ENCODE peak calls at places on chromosomes 7 and 10, in nine cellular contexts. F, R, V, O, Y, B, I, W and G are unnamed samples. For H3K36me3 and H3K4me1, the result is how much of the 10 kb centered on the place peaks cover.

GRCh38 chr10:18606051-18606730 is 45.2 kb downstream of the NSUN6 start:
- DNase-seq in B (no peak), I (no peak), F (no peak), Y (no peak), O (no peak), R (no peak), V (no peak), W (peak), G (no peak)

GRCh38 chr10:34791947-34792346 is 23.1 kb downstream of the PARD3 start:
- DNase-seq in V (no peak), R (no peak), Y (no peak), B (no peak), I (no peak), F (no peak), W (no peak), O (no peak), G (peak)

GRCh38 chr7:98930921-98931320 is 52.6 kb downstream of the TRRAP start:
- DNase-seq in O (no peak), W (peak), I (no peak), Y (no peak), R (peak), F (no peak), V (no peak), B (peak), G (peak)

GRCh38 chr7:154353385-154353784 is 301.2 kb downstream of the DPP6 start:
- DNase-seq in B (no peak), R (no peak), V (no peak), Y (no peak), F (no peak), W (no peak), O (no peak), I (no peak), G (no peak)

GRCh38 chr10:29443745-29444523 is 155.1 kb downstream of the LYZL1 start:
- DNase-seq in O (no peak), V (no peak), Y (no peak), R (no peak), F (no peak), W (peak), I (no peak), B (no peak), G (no peak)

GRCh38 chr10:23891301-23891700 is 317.6 kb upstream of the KIAA1217 start:
- DNase-seq in W (no peak), F (no peak), B (no peak), O (no peak), V (no peak), I (no peak), R (no peak), Y (no peak), G (no peak)

GRCh38 chr7:79982151-79982770 is 152.4 kb upstream of the GNAI1 start:
- DNase-seq in W (peak), Y (no peak), B (peak), R (no peak), V (no peak), F (no peak), I (no peak), O (no peak), G (no peak)

GRCh38 chr10:125076891-125077643 is 83.3 kb downstream of the CTBP2 start:
- DNase-seq in I (no peak), O (no peak), R (no peak), F (peak), B (no peak), Y (no peak), W (peak), V (no peak), G (no peak)

GRCh38 chr10:73480158-73480557 is 15.7 kb downstream of the PPP3CB start:
- DNase-seq in F (no peak), Y (no peak), O (no peak), R (no peak), I (no peak), V (no peak), W (peak), B (peak), G (no peak)

GRCh38 chr7:135320277-135320676 is 86.6 kb downstream of the STRA8 start:
- DNase-seq in V (no peak), F (peak), W (peak), O (no peak), R (no peak), B (peak), Y (peak), I (peak), G (peak)

GRCh38 chr10:93352638-93353383 is 129.3 kb downstream of the MYOF start:
- DNase-seq in W (peak), R (peak), F (no peak), B (peak), Y (no peak), O (peak), V (no peak), I (no peak), G (peak)

GRCh38 chr10:36872702-36873393 is 252.6 kb upstream of the ANKRD30A start:
- DNase-seq in Y (no peak), W (no peak), F (no peak), B (no peak), V (no peak), I (no peak), O (no peak), R (no peak), G (no peak)

GRCh38 chr10:227014-227413 is 91.8 kb downstream of the ZMYND11 start:
- DNase-seq in V (no peak), R (no peak), I (no peak), Y (no peak), F (no peak), W (peak), B (peak), O (no peak), G (no peak)

DNA sequence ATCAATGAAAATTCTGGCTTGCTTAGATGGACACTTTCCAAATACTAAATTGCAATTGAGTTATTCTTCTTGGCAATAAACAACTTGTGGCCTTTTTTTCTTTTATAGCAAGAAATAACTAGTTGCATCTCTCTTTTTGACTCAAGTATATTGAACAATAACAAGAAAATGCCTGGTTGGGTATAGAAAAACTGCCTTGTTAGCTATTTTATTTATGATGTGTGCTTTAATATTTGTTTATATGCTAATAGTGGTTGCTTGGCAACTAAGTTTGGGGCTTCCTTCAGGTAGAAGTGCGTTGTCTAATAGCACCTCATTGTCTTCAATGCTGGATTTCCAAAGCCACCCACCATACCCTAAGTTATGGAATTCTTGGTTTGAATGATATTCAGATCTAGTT is 30.1 kb upstream of the PPP1R3C start:
- DNase-seq in B (no peak), O (no peak), W (no peak), I (no peak), R (no peak), F (no peak), V (no peak), Y (no peak), G (no peak)
- H3K4me3 ChIP-seq in B (no peak), O (no peak), W (no peak), I (no peak), R (no peak), F (no peak), V (no peak), Y (no peak), G (no peak)

GRCh38 chr10:97465982-97466381 is 20.0 kb downstream of the ZDHHC16 start:
- DNase-seq in W (no peak), O (no peak), Y (no peak), V (no peak), I (no peak), R (no peak), B (no peak), F (no peak), G (no peak)

GRCh38 chr10:97464226-97464625 is 18.3 kb downstream of the ZDHHC16 start:
- DNase-seq in I (no peak), Y (no peak), R (no peak), F (no peak), B (no peak), V (no peak), O (no peak), W (no peak), G (no peak)

GRCh38 chr10:97466755-97467154 is 20.8 kb downstream of the ZDHHC16 start:
- DNase-seq in I (no peak), R (no peak), V (no peak), Y (no peak), W (peak), F (no peak), B (no peak), O (no peak), G (no peak)

GRCh38 chr10:97463363-97464132 is 17.6 kb downstream of the ZDHHC16 start:
- DNase-seq in B (peak), I (peak), W (peak), Y (peak), F (no peak), V (no peak), R (peak), O (peak), G (peak)

DNA sequence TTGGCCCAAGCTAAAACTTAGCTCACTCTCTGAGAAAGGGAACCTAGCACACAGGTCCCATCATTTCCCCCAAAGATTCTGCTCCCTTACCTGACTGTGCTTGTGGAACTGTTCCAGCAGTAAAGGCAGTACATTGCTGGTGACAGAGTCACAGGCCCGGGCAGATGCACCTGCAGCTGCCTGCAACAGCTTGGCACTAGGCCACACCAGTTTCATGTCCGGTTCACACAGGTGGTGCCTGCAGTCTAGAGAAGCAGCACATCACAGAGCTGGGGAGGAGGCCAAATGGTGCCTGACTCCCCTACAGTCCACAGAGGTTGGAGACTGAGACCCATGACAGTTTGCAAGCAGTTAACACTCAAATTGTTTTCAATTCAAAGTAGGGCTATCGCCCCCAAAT is 22.2 kb downstream of the ZDHHC16 start:
- DNase-seq in F (no peak), Y (no peak), R (no peak), B (no peak), V (no peak), O (no peak), W (no peak), I (no peak), G (no peak)
- H3K36me3 ChIP-seq in F (half or more), Y (under half), R (half or more), B (half or more), V (under half), O (under half), W (under half), I (under half), G (under half)

GRCh38 chr10:114399576-114399975 is 4.7 kb downstream of the AFAP1L2 start:
- DNase-seq in R (no peak), B (no peak), I (no peak), Y (no peak), V (no peak), F (no peak), W (peak), O (no peak), G (no peak)
- H3K4me1 ChIP-seq in R (under half), B (under half), I (under half), Y (under half), V (under half), F (under half), W (under half), O (under half), G (under half)

GRCh38 chr7:1369856-1370657 is 89.2 kb downstream of the MICALL2 start:
- DNase-seq in B (no peak), R (no peak), O (no peak), W (no peak), V (no peak), Y (no peak), I (no peak), F (no peak), G (no peak)
- H3K4me3 ChIP-seq in B (no peak), R (no peak), O (no peak), W (no peak), V (no peak), Y (no peak), I (no peak), F (no peak), G (no peak)

GRCh38 chr10:113402602-113403001 is 150.3 kb upstream of the HABP2 start:
- DNase-seq in F (no peak), Y (no peak), W (no peak), O (no peak), B (no peak), R (no peak), V (no peak), I (no peak), G (no peak)

GRCh38 chr10:113399051-113399450 is 153.8 kb upstream of the HABP2 start:
- DNase-seq in O (no peak), V (no peak), F (no peak), I (no peak), W (no peak), R (no peak), B (peak), Y (no peak), G (no peak)

DNA sequence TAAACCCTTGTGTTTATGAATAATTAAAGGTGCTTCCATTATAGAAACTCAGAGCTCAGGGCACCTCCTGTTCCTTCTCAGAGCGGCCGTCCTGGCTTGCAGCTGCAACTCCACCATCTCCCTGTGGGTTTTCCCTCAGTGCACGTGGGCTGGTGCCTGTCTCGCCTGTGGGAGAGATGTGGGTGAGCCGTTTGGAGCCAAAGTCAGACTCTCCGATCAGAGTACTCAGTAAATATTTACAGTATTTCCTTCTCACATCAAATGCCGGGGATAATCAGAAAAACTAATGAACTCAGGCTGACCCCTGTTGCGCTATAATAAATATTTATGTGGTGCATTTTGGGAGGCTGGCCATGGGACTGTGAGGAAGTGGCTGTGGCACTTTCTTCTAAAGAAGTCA is 155.8 kb upstream of the HABP2 start:
- DNase-seq in B (no peak), V (no peak), F (no peak), R (no peak), O (no peak), W (no peak), I (no peak), Y (no peak), G (peak)
- H3K36me3 ChIP-seq in B (under half), V (under half), F (under half), R (under half), O (under half), W (under half), I (under half), Y (under half), G (under half)

GRCh38 chr10:71714592-71714991 is 5.0 kb downstream of the C10orf105 start:
- DNase-seq in F (no peak), R (no peak), B (no peak), Y (no peak), I (no peak), V (no peak), W (no peak), O (no peak), G (no peak)
- H3K4me1 ChIP-seq in F (under half), R (half or more), B (under half), Y (under half), I (under half), V (half or more), W (under half), O (under half), G (under half)

GRCh38 chr7:137880432-137880831 is 33.7 kb upstream of the DGKI start:
- DNase-seq in F (no peak), R (no peak), I (no peak), O (no peak), Y (no peak), W (peak), B (peak), V (no peak), G (no peak)

GRCh38 chr7:137881607-137882260 is 35.0 kb upstream of the DGKI start:
- DNase-seq in W (no peak), B (no peak), Y (no peak), O (no peak), V (no peak), F (no peak), I (no peak), R (no peak), G (no peak)

GRCh38 chr7:137882806-137883205 is 36.0 kb upstream of the DGKI start:
- DNase-seq in W (peak), I (no peak), O (no peak), B (peak), R (no peak), F (no peak), V (no peak), Y (no peak), G (no peak)

GRCh38 chr7:137879357-137880158 is 32.8 kb upstream of the DGKI start:
- DNase-seq in W (peak), I (no peak), B (peak), O (no peak), Y (no peak), R (no peak), V (no peak), F (no peak), G (no peak)

DNA sequence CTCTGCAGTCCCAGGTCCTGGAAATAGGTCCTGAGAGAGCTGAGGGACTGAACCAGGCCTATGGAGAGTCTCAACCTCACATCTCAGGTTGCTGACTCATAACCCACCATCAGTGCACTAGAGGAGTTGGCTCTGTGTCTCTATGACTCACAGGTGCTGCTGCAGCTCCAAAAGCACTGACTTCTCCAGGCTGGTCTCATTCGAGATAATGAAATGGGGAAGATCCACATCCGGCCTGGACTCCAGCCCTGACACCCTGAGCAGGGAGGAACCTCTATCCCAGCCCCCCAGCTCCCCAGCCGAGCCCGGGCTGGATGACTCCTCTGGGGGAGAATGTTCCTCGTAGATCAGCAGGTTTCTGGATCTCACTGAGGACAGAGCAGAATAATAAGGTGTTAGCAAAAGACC is 35.5 kb upstream of the DGKI start:
- DNase-seq in W (peak), Y (peak), V (no peak), R (no peak), B (peak), F (no peak), O (no peak), I (no peak), G (no peak)
- H3K4me3 ChIP-seq in W (no peak), Y (no peak), V (no peak), R (no peak), B (peak), F (no peak), O (no peak), I (no peak), G (no peak)

DNA sequence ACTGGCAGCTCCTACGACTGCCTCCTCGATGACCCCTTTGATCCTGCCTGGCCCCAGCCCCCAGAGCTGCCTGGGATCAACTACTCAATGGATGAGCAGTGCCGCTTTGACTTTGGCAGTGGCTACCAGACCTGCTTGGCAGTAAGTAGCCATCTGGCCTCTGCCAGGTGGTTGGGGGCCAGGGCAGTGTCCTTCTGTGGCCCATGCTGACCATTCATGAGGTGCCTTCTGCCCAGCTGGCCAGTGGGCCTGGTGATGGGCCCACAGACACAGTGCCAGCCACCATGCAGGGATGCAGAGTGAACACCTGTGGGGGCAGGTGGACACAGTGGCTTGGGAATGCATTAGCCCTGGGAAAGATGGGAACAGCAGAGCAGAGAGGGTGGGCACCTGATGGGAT is 50.0 kb downstream of the TBATA start:
- DNase-seq in V (no peak), B (no peak), I (no peak), O (no peak), Y (no peak), F (no peak), W (no peak), R (no peak), G (no peak)
- H3K36me3 ChIP-seq in V (under half), B (under half), I (under half), O (under half), Y (under half), F (under half), W (under half), R (under half), G (under half)

DNA sequence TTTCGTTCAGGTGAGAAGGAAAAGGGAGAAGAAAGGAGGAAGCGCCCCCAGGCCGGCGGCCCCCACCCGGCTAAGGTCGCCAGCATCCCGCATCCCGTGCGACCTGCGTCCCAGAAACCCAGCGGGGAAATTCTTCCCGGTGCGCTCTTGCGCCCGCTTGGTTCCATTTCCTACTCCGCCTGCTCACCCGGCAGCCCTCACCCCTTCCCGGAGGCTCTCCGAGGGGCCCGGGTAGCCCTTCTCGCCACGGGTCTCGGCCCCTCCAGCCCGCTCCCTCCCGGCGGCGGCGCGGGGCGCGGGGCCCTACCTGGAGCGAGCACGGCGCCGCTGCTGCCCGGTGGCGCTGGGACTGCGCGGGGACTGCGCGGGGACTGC is at the start of gene PRKCQ:
- DNase-seq in R (no peak), W (peak), I (peak), Y (no peak), O (no peak), V (no peak), F (no peak), B (no peak), G (peak)
- H3K4me1 ChIP-seq in R (half or more), W (under half), I (under half), Y (under half), O (under half), V (half or more), F (under half), B (under half), G (under half)